ENCODE peak calls at places on chromosomes 3 and 15, in nine cellular contexts. A, E, V, S, P, G, I, D and O are unnamed samples.

GRCh38 chr3:165148901-165149441 is 47.2 kb downstream of the SLITRK3 start:
- DNase-seq in I (no peak), S (no peak), E (no peak), G (no peak), V (no peak), A (no peak), D (no peak), P (no peak), O (no peak)

GRCh38 chr3:189708375-189708774 is 77.2 kb downstream of the TP63 start:
- DNase-seq in D (no peak), G (no peak), E (no peak), A (no peak), P (no peak), S (no peak), I (no peak), V (no peak), O (no peak)

GRCh38 chr3:197746801-197747237 is 2.9 kb upstream of the FYTTD1 start:
- DNase-seq in G (no peak), A (peak; percentile 16), D (no peak), V (no peak), S (no peak), E (no peak), P (no peak), I (no peak), O (no peak)

GRCh38 chr3:141625506-141625905 is 112.6 kb upstream of the RNF7 start:
- DNase-seq in V (no peak), A (no peak), D (no peak), E (no peak), G (peak; percentile 61), P (no peak), S (peak; percentile 60), I (peak; percentile 33), O (peak; percentile 10)

GRCh38 chr15:61169904-61170695 is 59.0 kb downstream of the RORA start:
- DNase-seq in V (no peak), D (no peak), G (no peak), I (no peak), A (no peak), E (no peak), S (no peak), P (no peak), O (no peak)

GRCh38 chr3:52791928-52792327 is 2.7 kb upstream of the ITIH3 start:
- DNase-seq in E (no peak), P (no peak), V (no peak), G (no peak), D (no peak), S (no peak), A (no peak), I (no peak), O (no peak)

GRCh38 chr15:89556413-89557262 is 18.6 kb upstream of the TICRR start:
- DNase-seq in D (peak; percentile 67), G (peak; percentile 77), A (peak; percentile 57), E (no peak), V (peak; percentile 47), S (peak; percentile 29), I (peak; percentile 71), P (peak; percentile 77), O (peak; percentile 82)

GRCh38 chr3:187522293-187522692 is 147.9 kb downstream of the SST start:
- DNase-seq in A (no peak), I (no peak), V (no peak), E (no peak), P (no peak), G (no peak), S (no peak), D (no peak), O (no peak)

GRCh38 chr3:35505181-35505580 is 134.1 kb upstream of the ARPP21 start:
- DNase-seq in E (no peak), A (no peak), D (peak; percentile 40), I (no peak), S (no peak), V (no peak), P (no peak), G (no peak), O (no peak)

GRCh38 chr3:17315905-17316304 is 426.5 kb downstream of the TBC1D5 start:
- DNase-seq in P (no peak), G (no peak), V (no peak), I (no peak), S (no peak), A (no peak), D (no peak), E (no peak), O (no peak)

GRCh38 chr3:196537319-196537984 is 22.3 kb upstream of the SMCO1 start:
- DNase-seq in E (no peak), A (no peak), P (no peak), G (peak; percentile 36), D (peak; percentile 40), V (no peak), I (no peak), S (no peak), O (no peak)

GRCh38 chr3:134366221-134366927 is 7.9 kb downstream of the AMOTL2 start:
- DNase-seq in P (no peak), S (no peak), E (no peak), D (no peak), I (peak; percentile 62), G (no peak), A (peak; percentile 3), V (no peak), O (no peak)
- H3K4me3 ChIP-seq in P (no peak overlapping the region), S (no peak overlapping the region), E (no peak overlapping the region), D (no peak overlapping the region), I (no peak overlapping the region), G (no peak overlapping the region), A (no peak overlapping the region), V (peak overlapping the region; percentile 60), O (no peak overlapping the region)

DNA sequence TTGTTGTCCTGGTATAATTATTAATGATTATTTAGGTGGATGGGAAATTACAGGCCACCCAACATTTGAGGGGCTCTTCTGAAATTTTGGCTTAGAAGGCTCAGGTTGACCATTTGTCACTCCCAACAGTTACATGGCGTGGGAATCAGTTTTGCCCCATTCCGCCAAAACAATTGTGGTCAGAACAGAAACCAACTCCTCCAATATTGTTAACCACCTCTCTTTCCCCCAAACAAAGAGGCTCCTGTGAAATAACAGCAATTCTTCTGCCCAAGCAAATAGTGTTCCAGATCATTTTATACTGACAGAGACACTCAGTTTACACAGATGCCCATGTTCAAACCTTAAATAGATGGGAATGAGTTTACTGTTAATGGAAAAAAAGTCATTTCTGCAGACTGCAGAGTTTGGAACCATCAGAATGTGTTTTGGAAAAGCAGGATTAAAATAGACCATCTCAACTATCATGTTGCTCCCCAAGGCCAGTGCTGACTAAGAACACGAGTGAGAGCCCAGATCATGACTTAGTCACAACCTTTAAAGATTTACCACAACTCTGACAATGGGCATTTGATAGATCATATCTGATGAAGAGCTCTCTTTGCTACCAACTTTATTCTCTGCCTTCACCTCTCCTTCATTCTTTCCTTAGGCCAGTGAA is 102.1 kb downstream of the DUT start:
- DNase-seq in V (no peak), D (no peak), G (peak; percentile 84), S (no peak), I (peak; percentile 56), E (no peak), P (no peak), A (no peak), O (peak; percentile 39)
- TF ChIP-seq CTCF in V (no peak), D (no peak), G (no peak), S (no peak), I (no peak), E (no peak), P (no peak), A (no peak), O (no peak)

DNA sequence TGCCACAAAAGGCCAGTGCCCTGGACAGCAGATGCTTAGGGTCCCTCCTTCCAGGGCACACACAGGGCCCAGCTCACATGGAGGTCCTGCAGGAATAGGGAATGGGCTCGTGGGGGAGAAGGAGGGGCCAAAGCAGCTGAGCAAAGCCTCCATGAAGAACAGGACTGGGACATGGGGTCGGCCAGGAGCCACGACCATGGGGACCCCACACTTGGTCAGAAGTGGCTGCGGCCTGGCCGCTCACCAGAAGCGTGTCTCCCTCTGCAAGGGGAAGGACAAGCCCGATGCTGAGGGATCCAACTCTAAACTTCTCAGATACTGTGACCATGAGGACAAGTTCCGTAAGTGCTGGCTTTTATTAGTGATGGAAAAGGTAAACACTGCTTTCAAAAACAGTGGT is 15.3 kb downstream of the RBPMS2 start:
- DNase-seq in G (no peak), I (no peak), S (no peak), A (no peak), E (no peak), P (no peak), D (no peak), V (no peak), O (no peak)
- H3K4me3 ChIP-seq in G (no peak overlapping the region), I (no peak overlapping the region), S (no peak overlapping the region), A (no peak overlapping the region), E (no peak overlapping the region), P (no peak overlapping the region), D (no peak overlapping the region), V (no peak overlapping the region), O (no peak overlapping the region)

GRCh38 chr3:191330309-191330712 is at the start of gene UTS2B:
- DNase-seq in I (peak; percentile 79), P (peak; percentile 73), E (no peak), V (no peak), A (peak; percentile 13), D (no peak), G (peak; percentile 76), S (no peak), O (peak; percentile 84)
- TF ChIP-seq CTCF in I (no peak), P (no peak), E (no peak), V (no peak), A (no peak), D (no peak), G (no peak), S (no peak), O (no peak)

DNA sequence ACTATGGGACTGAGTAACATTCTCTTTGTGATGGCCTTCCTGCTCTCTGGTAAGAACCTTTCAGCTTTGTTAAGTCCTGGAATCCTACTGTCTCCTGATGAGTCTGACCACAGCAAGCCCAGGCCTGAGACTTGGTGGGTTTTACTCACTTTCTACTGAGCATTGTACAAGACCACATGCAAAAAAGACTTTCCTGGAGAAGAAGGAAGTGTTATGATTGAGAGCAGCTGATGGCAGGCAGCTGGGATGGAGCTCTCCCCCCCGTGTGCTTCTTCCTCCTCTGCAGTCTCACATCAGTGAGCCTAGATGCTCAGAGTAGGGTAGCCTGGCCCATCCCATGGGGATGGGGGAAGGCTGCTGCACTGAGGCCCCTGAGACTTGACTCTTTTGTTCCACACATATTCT is 36.4 kb downstream of the CD86 start:
- DNase-seq in V (no peak), P (no peak), A (no peak), E (no peak), D (no peak), G (no peak), I (no peak), S (no peak), O (no peak)
- H3K4me3 ChIP-seq in V (no peak overlapping the region), P (no peak overlapping the region), A (no peak overlapping the region), E (no peak overlapping the region), D (no peak overlapping the region), G (no peak overlapping the region), I (no peak overlapping the region), S (no peak overlapping the region), O (no peak overlapping the region)

DNA sequence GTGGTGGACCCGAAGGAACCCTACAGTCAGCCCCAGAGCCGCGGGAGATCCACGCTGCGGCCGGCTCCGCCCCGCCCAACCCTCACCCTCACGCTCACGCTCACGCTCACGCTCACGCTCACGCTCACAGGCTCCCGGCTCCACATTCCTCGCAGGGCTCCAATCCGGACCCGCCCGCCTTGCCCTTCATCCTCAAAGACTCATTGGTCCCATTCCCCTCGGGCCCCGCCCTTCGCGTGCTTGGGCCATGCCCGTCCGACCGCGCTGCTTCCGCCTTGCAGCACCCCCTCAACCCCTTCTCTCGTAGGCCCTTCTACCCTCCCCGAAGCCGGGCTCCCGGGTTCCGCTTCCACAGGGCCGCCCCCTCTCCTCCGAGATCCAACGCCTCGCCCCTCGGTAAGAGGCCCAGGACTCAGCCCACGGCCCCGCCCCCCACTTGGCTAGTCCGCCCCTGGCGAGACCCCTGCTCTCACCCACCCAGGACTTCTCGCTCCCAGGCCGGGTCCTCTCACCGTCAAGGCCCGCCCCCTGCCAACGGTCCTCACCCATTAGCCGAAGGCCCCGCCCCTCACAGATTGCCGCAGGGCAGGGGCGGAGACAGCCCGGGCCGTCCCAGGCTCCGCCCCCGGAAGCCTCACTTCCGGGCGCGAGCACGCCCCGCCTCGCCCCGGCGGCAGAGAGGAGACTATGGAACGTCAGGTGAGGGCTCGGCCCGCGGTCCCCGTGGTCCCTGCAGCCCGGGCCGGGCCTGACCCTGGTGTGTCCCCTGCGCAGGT is at the start of gene APEH:
- DNase-seq in S (peak; percentile 94), P (peak; percentile 96), I (peak; percentile 97), D (peak; percentile 95), A (peak; percentile 94), E (peak; percentile 99), V (peak; percentile 93), G (peak; percentile 95), O (peak; percentile 98)
- TF ChIP-seq CTCF in S (no peak), P (no peak), I (no peak), D (no peak), A (no peak), E (no peak), V (peak; percentile 37), G (no peak), O (no peak)